ENCODE peak calls at places on chromosomes 11 and 22, in six cellular contexts. One of them, this sample, is unnamed.

GRCh38 chr22:45319319-45319675 is 9.6 kb downstream of the FAM118A start:
- DNase-seq in fibroblast of the aortic adventitia: peak; percentile 86
- DNase-seq in right lobe of liver: no peak
- DNase-seq in uterus: no peak
- DNase-seq in Right ventricle myocardium inferior: no peak
- DNase-seq in RKO: no peak
- DNase-seq in this sample: peak; percentile 77

GRCh38 chr22:40056163-40056958 is 61.6 kb downstream of the FAM83F start:
- DNase-seq in RKO: no peak
- DNase-seq in right lobe of liver: no peak
- DNase-seq in uterus: no peak
- DNase-seq in fibroblast of the aortic adventitia: no peak
- DNase-seq in Right ventricle myocardium inferior: no peak
- DNase-seq in this sample: no peak

GRCh38 chr11:75337195-75337654 is 14.2 kb downstream of the ARRB1 start:
- DNase-seq in fibroblast of the aortic adventitia: peak; percentile 57
- DNase-seq in Right ventricle myocardium inferior: peak; percentile 79
- DNase-seq in RKO: no peak
- DNase-seq in right lobe of liver: no peak
- DNase-seq in uterus: no peak
- DNase-seq in this sample: peak; percentile 51

GRCh38 chr11:65781152-65781961 is 581 bp upstream of the AP5B1 start:
- DNase-seq in fibroblast of the aortic adventitia: peak; percentile 9
- DNase-seq in RKO: peak; percentile 38
- DNase-seq in uterus: no peak
- DNase-seq in Right ventricle myocardium inferior: no peak
- DNase-seq in right lobe of liver: peak; percentile 64
- DNase-seq in this sample: no peak

GRCh38 chr22:44426981-44427380 is 71.1 kb downstream of the RTL6 start:
- DNase-seq in Right ventricle myocardium inferior: no peak
- DNase-seq in uterus: no peak
- DNase-seq in RKO: no peak
- DNase-seq in right lobe of liver: no peak
- DNase-seq in fibroblast of the aortic adventitia: no peak
- DNase-seq in this sample: no peak

GRCh38 chr11:78069465-78069864 is 5.8 kb downstream of the THRSP start:
- DNase-seq in uterus: no peak
- DNase-seq in fibroblast of the aortic adventitia: no peak
- DNase-seq in right lobe of liver: no peak
- DNase-seq in RKO: no peak
- DNase-seq in Right ventricle myocardium inferior: no peak
- DNase-seq in this sample: peak; percentile 30

GRCh38 chr11:62707277-62707771 is at the start of the genes BSCL2 and GNG3:
- DNase-seq in uterus: no peak
- DNase-seq in Right ventricle myocardium inferior: no peak
- DNase-seq in right lobe of liver: peak; percentile 62
- DNase-seq in fibroblast of the aortic adventitia: no peak
- DNase-seq in RKO: no peak
- DNase-seq in this sample: no peak

GRCh38 chr11:83410605-83411565 is 124.7 kb upstream of the CCDC90B start:
- DNase-seq in right lobe of liver: no peak
- DNase-seq in RKO: peak; percentile 5
- DNase-seq in fibroblast of the aortic adventitia: no peak
- DNase-seq in Right ventricle myocardium inferior: no peak
- DNase-seq in uterus: no peak
- DNase-seq in this sample: no peak

GRCh38 chr11:60130496-60130895 is 42.0 kb downstream of the MS4A2 start:
- DNase-seq in Right ventricle myocardium inferior: no peak
- DNase-seq in fibroblast of the aortic adventitia: no peak
- DNase-seq in right lobe of liver: no peak
- DNase-seq in uterus: peak; percentile 23
- DNase-seq in RKO: peak; percentile 55
- DNase-seq in this sample: peak; percentile 0

This sample was measured in cardiac fibroblast.